ENCODE peak calls at places on chromosomes 5 and 9, in five cellular contexts. H, R, N, L and U are unnamed samples.

GRCh38 chr9:113528088-113528487 is 64.6 kb downstream of the RGS3 start:
- DNase-seq in H (no peak), R (no peak), L (no peak), N (no peak), U (no peak)

GRCh38 chr9:104586496-104587180 is 12.6 kb downstream of the OR13C5 start:
- DNase-seq in R (no peak), N (no peak), H (no peak), L (no peak), U (peak)

GRCh38 chr5:178273665-178274541 is 41.3 kb upstream of the PHYKPL start:
- DNase-seq in H (no peak), N (no peak), R (no peak), L (no peak), U (no peak)

GRCh38 chr5:53405396-53405795 is 75.0 kb upstream of the FST start:
- DNase-seq in L (no peak), R (no peak), H (no peak), N (no peak), U (no peak)

GRCh38 chr5:56350595-56351170 is 117.6 kb upstream of the ANKRD55 start:
- DNase-seq in N (no peak), L (peak), H (peak), R (no peak), U (no peak)

GRCh38 chr5:107821288-107821687 is 150.6 kb upstream of the EFNA5 start:
- DNase-seq in L (no peak), N (no peak), R (no peak), H (no peak), U (no peak)

GRCh38 chr5:146084376-146084775 is 21.0 kb downstream of the PLAC8L1 start:
- DNase-seq in N (no peak), L (no peak), H (no peak), R (no peak), U (no peak)

GRCh38 chr9:14215614-14216013 is 98.3 kb downstream of the NFIB start:
- DNase-seq in H (no peak), N (no peak), R (no peak), L (no peak), U (no peak)

GRCh38 chr5:159385529-159385928 is 55.2 kb upstream of the IL12B start:
- DNase-seq in L (no peak), N (no peak), H (no peak), R (no peak), U (no peak)

GRCh38 chr5:96219580-96220281 is 213.3 kb downstream of the PCSK1 start:
- DNase-seq in R (no peak), H (no peak), N (no peak), L (no peak), U (no peak)

GRCh38 chr5:87243161-87243877 is 24.4 kb upstream of the RASA1 start:
- DNase-seq in H (no peak), L (no peak), R (no peak), N (no peak), U (peak)
- TF ChIP-seq REST in H (no peak), L (no peak), R (no peak), N (no peak), U (no peak)

GRCh38 chr5:167916261-167916660 is 375.2 kb upstream of the WWC1 start:
- DNase-seq in H (no peak), N (no peak), L (no peak), R (no peak), U (no peak)
- TF ChIP-seq CTCF in H (no peak), N (no peak), L (no peak), R (no peak), U (no peak)

GRCh38 chr9:127822108-127822507 is 19.4 kb downstream of the FPGS start:
- DNase-seq in N (no peak), R (no peak), L (no peak), H (no peak), U (no peak)
- TF ChIP-seq REST in N (no peak), R (no peak), L (no peak), H (no peak), U (no peak)

GRCh38 chr5:45521067-45521466 is 175.1 kb downstream of the HCN1 start:
- DNase-seq in H (no peak), N (no peak), L (no peak), R (no peak), U (peak)
- TF ChIP-seq CTCF in H (peak), N (no peak), L (no peak), R (peak), U (no peak)

GRCh38 chr9:99819123-99819483 is 2.6 kb upstream of the NR4A3 start:
- DNase-seq in L (no peak), R (no peak), H (no peak), N (no peak), U (peak)

GRCh38 chr9:99819484-99820329 is 2.0 kb upstream of the NR4A3 start:
- DNase-seq in L (peak), H (no peak), N (peak), R (peak), U (peak)

GRCh38 chr9:99816392-99816791 is 5.3 kb upstream of the NR4A3 start:
- DNase-seq in H (no peak), L (no peak), N (no peak), R (no peak), U (no peak)

GRCh38 chr9:99820330-99821186 is 1.1 kb upstream of the NR4A3 start:
- DNase-seq in H (no peak), L (peak), R (no peak), N (no peak), U (peak)

DNA sequence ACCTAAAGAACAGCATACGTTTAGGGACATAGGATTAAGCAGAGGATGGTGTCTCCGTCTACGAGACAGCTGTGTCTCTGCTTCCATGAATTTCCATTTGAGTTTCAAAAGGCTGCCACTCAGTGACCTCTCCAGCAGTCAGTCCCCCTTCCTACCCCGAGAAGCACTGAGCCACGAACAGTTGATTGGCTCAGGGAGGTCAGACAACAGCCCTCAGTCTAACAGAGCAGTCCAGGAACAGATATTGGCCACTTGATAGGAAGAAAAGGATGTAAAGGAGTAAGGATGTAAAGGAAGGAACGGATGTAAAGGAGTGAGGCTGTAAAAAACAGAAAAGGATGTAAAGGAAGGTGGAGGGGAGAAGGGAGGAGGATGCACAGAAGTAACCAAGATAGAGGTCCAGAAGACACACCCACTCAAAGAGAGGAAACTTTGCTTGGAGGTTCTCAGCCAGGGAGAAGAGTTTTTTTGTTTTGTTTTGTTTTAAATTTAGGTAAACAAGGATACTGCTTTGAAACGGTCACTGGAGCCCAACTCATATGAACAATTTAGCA is 3.2 kb upstream of the NR4A3 start:
- DNase-seq in N (no peak), R (no peak), H (no peak), L (no peak), U (no peak)
- TF ChIP-seq REST in N (no peak), R (no peak), H (no peak), L (no peak), U (no peak)

DNA sequence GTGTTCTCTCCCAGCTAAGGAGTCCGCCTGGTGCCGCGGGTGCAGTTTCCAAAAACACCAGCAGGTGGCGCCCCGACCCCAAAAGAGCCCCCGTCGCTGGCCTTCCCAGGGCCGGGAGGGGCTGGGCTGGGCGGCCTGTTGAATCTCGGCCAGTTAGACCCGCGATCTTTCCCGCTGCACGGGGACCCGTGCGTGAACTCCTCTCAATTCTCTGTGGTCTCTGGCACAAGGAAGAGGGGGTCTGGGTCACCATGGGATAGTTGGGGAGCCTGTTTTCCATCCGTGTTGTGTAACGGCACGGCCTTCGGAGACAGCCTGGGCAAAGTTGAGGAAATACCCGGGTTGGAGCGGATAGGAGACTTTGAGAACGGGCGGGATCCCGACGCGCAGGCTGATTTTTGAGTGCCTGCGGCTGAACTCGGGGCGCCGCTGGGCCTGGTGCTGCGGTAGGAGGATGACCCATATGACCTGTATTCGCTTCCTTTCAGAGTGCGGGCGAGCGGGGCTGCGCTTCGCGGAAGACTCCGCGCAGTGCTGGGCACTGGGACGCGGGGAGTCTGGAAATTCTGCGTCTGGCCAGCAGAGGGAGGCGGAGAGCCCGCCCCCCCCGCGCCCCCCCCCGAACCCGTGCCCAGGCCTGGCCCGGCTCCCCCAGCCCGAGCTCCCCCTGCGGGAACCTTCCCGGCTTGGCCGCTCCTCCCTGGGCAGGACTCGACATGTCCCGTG is 7.9 kb upstream of the PSD2 start:
- DNase-seq in L (peak), R (peak), N (peak), H (peak), U (no peak)
- TF ChIP-seq CTCF in L (peak), R (peak), N (peak), H (peak), U (peak)

GRCh38 chr5:32299059-32299677 is 13.6 kb downstream of the MTMR12 start:
- DNase-seq in H (no peak), R (no peak), L (no peak), N (no peak), U (no peak)
- TF ChIP-seq REST in H (no peak), R (no peak), L (no peak), N (no peak), U (no peak)

GRCh38 chr9:107485451-107486043 is 4.0 kb downstream of the KLF4 start:
- DNase-seq in R (no peak), N (no peak), H (no peak), L (no peak), U (no peak)

GRCh38 chr9:107484117-107484723 is 5.3 kb downstream of the KLF4 start:
- DNase-seq in R (peak), H (no peak), N (peak), L (peak), U (peak)

GRCh38 chr9:107481035-107481434 is 8.5 kb downstream of the KLF4 start:
- DNase-seq in H (no peak), N (no peak), R (no peak), L (peak), U (no peak)

GRCh38 chr9:107486674-107487520 is 2.7 kb downstream of the KLF4 start:
- DNase-seq in N (no peak), H (no peak), R (no peak), L (no peak), U (no peak)

GRCh38 chr9:107483666-107484065 is 5.9 kb downstream of the KLF4 start:
- DNase-seq in L (no peak), H (no peak), N (no peak), R (no peak), U (no peak)
- TF ChIP-seq CTCF in L (no peak), H (no peak), N (no peak), R (no peak), U (no peak)